ENCODE peak calls at places on chromosomes 5 and 9, in six cellular contexts. C is uterus, H is upper lobe of left lung, O is H1, Y is sigmoid colon, D is heart left ventricle. F is an unnamed sample.

GRCh38 chr9:93296889-93297480 is 113.0 kb downstream of the WNK2 start:
- DNase-seq in H (no peak), D (no peak), O (no peak), Y (no peak), C (no peak), F (no peak)

GRCh38 chr9:2625427-2625826 is 3.8 kb downstream of the VLDLR start:
- DNase-seq in Y (no peak), C (no peak), H (no peak), D (no peak), O (no peak), F (no peak)

GRCh38 chr5:151005975-151006576 is 14.3 kb upstream of the GPX3 start:
- DNase-seq in C (peak), H (no peak), D (peak), O (no peak), Y (peak), F (peak)

GRCh38 chr5:54702470-54702869 is 184.9 kb downstream of the SNX18 start:
- DNase-seq in O (no peak), H (no peak), D (no peak), C (no peak), Y (no peak), F (no peak)

GRCh38 chr5:73160239-73160671 is 12.7 kb upstream of the TMEM174 start:
- DNase-seq in D (no peak), Y (no peak), O (no peak), H (no peak), C (no peak), F (no peak)

GRCh38 chr9:120655005-120655622 is 59.2 kb downstream of the MEGF9 start:
- DNase-seq in O (no peak), H (no peak), C (no peak), D (no peak), Y (no peak), F (no peak)

GRCh38 chr9:12069366-12069765 is 623.8 kb upstream of the TYRP1 start:
- DNase-seq in O (no peak), Y (no peak), H (no peak), C (no peak), D (no peak), F (no peak)

GRCh38 chr9:2872307-2872940 is 28.5 kb upstream of the PUM3 start:
- DNase-seq in O (no peak), D (no peak), Y (no peak), H (no peak), C (no peak), F (no peak)

GRCh38 chr5:176837707-176838115 is 27.4 kb downstream of the UNC5A start:
- DNase-seq in D (peak), Y (peak), H (peak), O (peak), C (peak), F (peak)

GRCh38 chr5:7756453-7756852 is 94.5 kb downstream of the CFAP90 start:
- DNase-seq in C (no peak), H (no peak), D (no peak), O (no peak), Y (no peak), F (no peak)

GRCh38 chr9:136901516-136902258 is 15.4 kb downstream of the TRAF2 start:
- DNase-seq in D (no peak), H (peak), C (no peak), Y (no peak), O (no peak), F (no peak)

GRCh38 chr9:21516796-21517195 is 34.7 kb upstream of the IFNE start:
- DNase-seq in D (no peak), H (no peak), O (no peak), Y (no peak), C (no peak), F (no peak)

GRCh38 chr9:36484124-36484523 is 84.1 kb upstream of the RNF38 start:
- DNase-seq in D (no peak), H (no peak), C (no peak), O (no peak), Y (no peak), F (no peak)

GRCh38 chr5:170681013-170681433 is 102.5 kb upstream of the GABRP start:
- DNase-seq in C (no peak), D (peak), Y (no peak), H (peak), O (no peak), F (no peak)

GRCh38 chr5:151155777-151156731 is 1.5 kb downstream of the ANXA6 start:
- DNase-seq in O (no peak), D (peak), H (peak), C (peak), Y (peak), F (peak)

GRCh38 chr9:129100383-129101169 is 10.0 kb downstream of the CRAT start:
- DNase-seq in H (no peak), O (no peak), C (no peak), Y (no peak), D (no peak), F (no peak)

GRCh38 chr9:84652496-84653081 is 16.9 kb upstream of the NTRK2 start:
- DNase-seq in O (no peak), C (no peak), H (no peak), D (no peak), Y (no peak), F (no peak)

GRCh38 chr5:177107159-177107558 is 20.4 kb downstream of the FGFR4 start:
- DNase-seq in Y (no peak), H (no peak), C (no peak), O (no peak), D (no peak), F (no peak)

GRCh38 chr5:178231736-178232123 is 872 bp downstream of the PHYKPL start:
- DNase-seq in D (no peak), H (no peak), O (no peak), Y (no peak), C (peak), F (no peak)

GRCh38 chr9:95645579-95645978 is 128.8 kb upstream of the PTCH1 start:
- DNase-seq in Y (no peak), H (no peak), O (no peak), C (no peak), D (no peak), F (no peak)

GRCh38 chr9:20642045-20642444 is 19.7 kb upstream of the MLLT3 start:
- DNase-seq in D (no peak), O (no peak), Y (no peak), H (no peak), C (no peak), F (no peak)

GRCh38 chr9:91758491-91758981 is 191.5 kb downstream of the ROR2 start:
- DNase-seq in Y (peak), H (no peak), O (peak), C (no peak), D (no peak), F (no peak)

GRCh38 chr9:114141553-114142548 is 13.5 kb upstream of the COL27A1 start:
- DNase-seq in O (no peak), D (no peak), Y (no peak), C (peak), H (no peak), F (no peak)

GRCh38 chr5:79235222-79235577 is 731 bp upstream of the JMY start:
- DNase-seq in Y (no peak), H (no peak), D (no peak), C (no peak), O (no peak), F (no peak)

GRCh38 chr9:34549407-34549732 is 26.6 kb upstream of the ENHO start:
- DNase-seq in C (no peak), H (no peak), Y (peak), D (no peak), O (no peak), F (no peak)

GRCh38 chr5:132071338-132071707 is 2.3 kb upstream of the CSF2 start:
- DNase-seq in C (no peak), D (no peak), O (no peak), Y (no peak), H (no peak), F (no peak)
- H3K27ac ChIP-seq in C (no peak), D (no peak), O (no peak), Y (no peak), H (peak), F (no peak)

GRCh38 chr9:127801955-127802575 is 617 bp upstream of the FPGS start:
- DNase-seq in C (peak), D (no peak), Y (no peak), O (no peak), H (no peak), F (no peak)

GRCh38 chr9:127802576-127803443 is at the start of gene FPGS:
- DNase-seq in O (peak), D (peak), C (peak), H (peak), Y (peak), F (peak)

GRCh38 chr9:127805620-127806019 is 2.9 kb downstream of the FPGS start:
- DNase-seq in H (no peak), O (peak), D (no peak), C (no peak), Y (no peak), F (no peak)

GRCh38 chr9:127806871-127807270 is 4.2 kb downstream of the FPGS start:
- DNase-seq in H (peak), O (no peak), C (no peak), D (no peak), Y (no peak), F (no peak)

GRCh38 chr9:127803507-127804352 is 1.0 kb downstream of the FPGS start:
- DNase-seq in O (no peak), C (no peak), H (peak), D (no peak), Y (peak), F (peak)
- TF ChIP-seq POLR2A in O (no peak), C (no peak), H (no peak), D (no peak), Y (no peak), F (no peak)

DNA sequence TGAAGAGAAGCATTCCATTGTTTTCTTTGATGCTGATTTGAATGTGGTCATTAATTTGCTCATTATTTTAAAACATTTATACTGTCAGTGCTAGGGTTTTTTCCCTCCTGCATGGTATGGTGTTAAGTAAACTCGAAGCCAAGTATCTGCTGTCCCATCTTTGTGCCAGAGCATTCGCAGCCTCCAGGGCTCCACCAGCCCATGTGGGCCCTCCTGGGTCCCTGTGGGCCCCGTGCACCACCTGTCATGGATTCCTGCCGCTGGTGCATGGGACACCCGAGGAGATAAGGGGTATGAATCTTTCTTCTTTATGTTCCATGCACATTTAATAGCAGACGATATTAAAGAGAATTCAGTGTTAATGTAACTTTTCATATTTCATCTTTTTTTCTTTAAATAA is 95.1 kb downstream of the TRIO start:
- DNase-seq in C (no peak), D (no peak), H (no peak), Y (no peak), O (no peak), F (no peak)
- H3K27ac ChIP-seq in C (no peak), D (no peak), H (no peak), Y (no peak), O (no peak), F (no peak)

DNA sequence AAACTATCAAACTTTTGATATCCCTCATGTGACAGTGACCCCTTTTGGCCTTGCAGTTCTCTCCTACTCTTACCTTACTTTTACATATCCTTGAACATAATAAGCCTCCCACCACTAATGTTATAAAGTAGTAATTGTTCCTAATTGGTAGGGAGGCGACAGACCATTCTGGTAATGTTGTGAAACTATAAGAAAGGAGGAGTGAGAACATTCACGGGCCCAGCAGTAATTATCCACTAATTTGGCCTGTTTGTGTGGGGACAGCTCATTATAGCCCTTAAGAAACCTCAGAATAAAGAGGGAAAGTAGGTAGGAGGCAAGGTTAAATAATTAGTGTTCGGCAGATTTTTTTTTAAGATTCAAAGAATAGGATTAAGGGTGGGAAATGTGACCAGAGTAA is 1046.5 kb upstream of the ARRDC3 start:
- DNase-seq in D (no peak), C (no peak), H (no peak), Y (no peak), O (no peak), F (no peak)
- TF ChIP-seq POLR2A in D (no peak), C (no peak), H (no peak), Y (no peak), O (no peak), F (no peak)

F was measured in right lobe of liver.